ENCODE peak calls at places on chromosome X, in five cellular contexts. R, J, E, L and F are unnamed samples.

GRCh38 chrX:40040686-40041461 is 56.9 kb downstream of the BCOR start:
- DNase-seq in R (no peak), J (no peak), E (no peak), L (no peak), F (no peak)

GRCh38 chrX:154918060-154918483 is 31.9 kb downstream of the F8A1 start:
- DNase-seq in R (peak), J (peak), E (peak), L (peak), F (peak)

GRCh38 chrX:72609313-72609712 is 36.7 kb upstream of the HDAC8 start:
- DNase-seq in R (peak), J (no peak), E (no peak), L (no peak), F (peak)

GRCh38 chrX:8738588-8739189 is 6.8 kb upstream of the ANOS1 start:
- DNase-seq in R (peak), J (no peak), E (no peak), L (peak), F (peak)

GRCh38 chrX:9272166-9272565 is 192.7 kb upstream of the TBL1X start:
- DNase-seq in R (no peak), J (no peak), E (no peak), L (no peak), F (no peak)

GRCh38 chrX:23511783-23512182 is 155.5 kb upstream of the PRDX4 start:
- DNase-seq in R (no peak), J (no peak), E (no peak), L (peak), F (no peak)

GRCh38 chrX:14946721-14947120 is 73.5 kb downstream of the MOSPD2 start:
- DNase-seq in R (no peak), J (no peak), E (no peak), L (no peak), F (no peak)

GRCh38 chrX:46184749-46185148 is 360.5 kb downstream of the ZNF674 start:
- DNase-seq in R (no peak), J (peak), E (no peak), L (no peak), F (no peak)

GRCh38 chrX:54030329-54030728 is 13.9 kb downstream of the PHF8 start:
- DNase-seq in R (no peak), J (no peak), E (no peak), L (no peak), F (peak)

GRCh38 chrX:53456254-53456653 is 22.1 kb upstream of the HSD17B10 start:
- DNase-seq in R (no peak), J (no peak), E (no peak), L (no peak), F (no peak)

GRCh38 chrX:78514852-78515251 is 144.3 kb downstream of the RTL3 start:
- DNase-seq in R (no peak), J (no peak), E (peak), L (no peak), F (no peak)

GRCh38 chrX:10414872-10415703 is 205.3 kb downstream of the MID1 start:
- DNase-seq in R (no peak), J (no peak), E (no peak), L (no peak), F (no peak)

GRCh38 chrX:17374619-17375360 is at the start of gene NHS:
- DNase-seq in R (peak), J (peak), E (peak), L (peak), F (peak)

GRCh38 chrX:41824551-41824950 is 98.8 kb downstream of the CASK start:
- DNase-seq in R (no peak), J (peak), E (no peak), L (no peak), F (no peak)

GRCh38 chrX:26376037-26376708 is 160.2 kb downstream of the MAGEB5 start:
- DNase-seq in R (no peak), J (no peak), E (no peak), L (no peak), F (no peak)

GRCh38 chrX:39721570-39722279 is 376.0 kb downstream of the BCOR start:
- DNase-seq in R (no peak), J (no peak), E (no peak), L (no peak), F (no peak)

GRCh38 chrX:109475174-109475891 is 6.6 kb downstream of the GUCY2F start:
- DNase-seq in R (peak), J (peak), E (peak), L (peak), F (peak)

GRCh38 chrX:87489071-87489470 is 28.5 kb upstream of the KLHL4 start:
- DNase-seq in R (no peak), J (no peak), E (no peak), L (no peak), F (no peak)

GRCh38 chrX:9465380-9466114 is 689 bp downstream of the TBL1X start:
- DNase-seq in R (peak), J (no peak), E (peak), L (peak), F (no peak)

GRCh38 chrX:70022608-70023007 is 27.1 kb downstream of the AWAT2 start:
- DNase-seq in R (no peak), J (no peak), E (no peak), L (no peak), F (no peak)

GRCh38 chrX:1108451-1109445 is 103.7 kb downstream of the CRLF2 start:
- DNase-seq in R (no peak), J (no peak), E (peak), L (no peak), F (no peak)

GRCh38 chrX:45903781-45904201 is 641.4 kb downstream of the ZNF674 start:
- DNase-seq in R (no peak), J (no peak), E (no peak), L (no peak), F (no peak)

GRCh38 chrX:23787745-23788118 is 4.8 kb downstream of the SAT1 start:
- DNase-seq in R (no peak), J (no peak), E (no peak), L (no peak), F (no peak)

GRCh38 chrX:3717742-3718420 is 4.4 kb upstream of the PRKX start:
- DNase-seq in R (no peak), J (no peak), E (no peak), L (no peak), F (no peak)

GRCh38 chrX:129705377-129705925 is 33.3 kb upstream of the XPNPEP2 start:
- DNase-seq in R (no peak), J (no peak), E (no peak), L (no peak), F (no peak)

GRCh38 chrX:105323951-105324350 is 103.5 kb upstream of the TEX13A start:
- DNase-seq in R (no peak), J (no peak), E (no peak), L (no peak), F (no peak)

GRCh38 chrX:55144697-55145096 is 55.9 kb downstream of the PAGE2 start:
- DNase-seq in R (no peak), J (no peak), E (no peak), L (no peak), F (no peak)

GRCh38 chrX:46573331-46573895 is at the start of gene CHST7:
- DNase-seq in R (no peak), J (peak), E (no peak), L (peak), F (peak)

GRCh38 chrX:43405191-43405590 is 250.9 kb upstream of the MAOA start:
- DNase-seq in R (no peak), J (no peak), E (no peak), L (no peak), F (no peak)

GRCh38 chrX:123256378-123256777 is 72.3 kb downstream of the GRIA3 start:
- DNase-seq in R (no peak), J (no peak), E (no peak), L (no peak), F (no peak)

GRCh38 chrX:148600581-148600980 is 100.2 kb downstream of the AFF2 start:
- DNase-seq in R (no peak), J (no peak), E (no peak), L (no peak), F (no peak)

GRCh38 chrX:118530537-118530936 is 34.9 kb downstream of the DOCK11 start:
- DNase-seq in R (no peak), J (no peak), E (no peak), L (no peak), F (no peak)

GRCh38 chrX:40552768-40553167 is 28.0 kb upstream of the ATP6AP2 start:
- DNase-seq in R (no peak), J (no peak), E (no peak), L (no peak), F (no peak)

GRCh38 chrX:24377195-24377594 is 16.8 kb downstream of the SUPT20HL1 start:
- DNase-seq in R (no peak), J (no peak), E (no peak), L (no peak), F (no peak)

GRCh38 chrX:15497865-15498264 is 2.7 kb upstream of the BMX start:
- DNase-seq in R (peak), J (peak), E (peak), L (peak), F (peak)

GRCh38 chrX:119147486-119147885 is 19.9 kb upstream of the KIAA1210 start:
- DNase-seq in R (no peak), J (no peak), E (no peak), L (no peak), F (no peak)

GRCh38 chrX:20315140-20315539 is 48.4 kb upstream of the RPS6KA3 start:
- DNase-seq in R (no peak), J (no peak), E (no peak), L (no peak), F (no peak)

GRCh38 chrX:68114573-68115199 is 318.6 kb downstream of the OPHN1 start:
- DNase-seq in R (no peak), J (no peak), E (no peak), L (no peak), F (no peak)

GRCh38 chrX:41090568-41091238 is 5.5 kb downstream of the USP9X start:
- DNase-seq in R (no peak), J (no peak), E (no peak), L (no peak), F (no peak)

GRCh38 chrX:125298871-125299270 is 20.8 kb upstream of the TEX13C start:
- DNase-seq in R (no peak), J (no peak), E (no peak), L (no peak), F (no peak)

GRCh38 chrX:107894038-107894437 is 68.4 kb downstream of the MID2 start:
- DNase-seq in R (peak), J (peak), E (peak), L (peak), F (peak)
- TF ChIP-seq JUND in R (no peak), J (no peak), E (no peak), L (no peak), F (no peak)

GRCh38 chrX:98605941-98606340 is 1722.2 kb downstream of the RPA4 start:
- DNase-seq in R (no peak), J (no peak), E (no peak), L (no peak), F (no peak)

DNA sequence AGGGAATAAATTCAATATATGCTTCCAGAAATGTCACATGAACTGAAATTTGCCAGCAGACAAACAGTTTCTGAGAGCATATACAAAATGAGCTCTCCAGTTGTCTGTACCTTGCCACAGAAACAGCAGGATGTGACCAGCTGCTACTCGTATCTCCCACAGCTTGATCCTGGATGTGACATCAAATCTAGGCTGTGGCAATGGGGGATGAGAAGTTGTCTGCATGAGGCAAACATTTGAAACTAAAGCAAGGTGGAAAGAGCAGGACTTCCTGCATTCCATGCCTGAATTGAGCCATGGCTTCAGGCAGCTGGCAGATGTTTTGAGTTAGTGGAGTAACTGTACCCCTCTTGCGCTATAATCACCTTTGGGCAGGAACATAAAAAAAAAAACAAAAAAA is 1724.0 kb downstream of the RPA4 start:
- DNase-seq in R (no peak), J (no peak), E (no peak), L (no peak), F (peak)
- TF ChIP-seq JUND in R (no peak), J (no peak), E (no peak), L (no peak), F (no peak)

GRCh38 chrX:34918091-34918736 is 24.4 kb upstream of the FAM47B start:
- DNase-seq in R (no peak), J (no peak), E (no peak), L (no peak), F (no peak)
- TF ChIP-seq JUND in R (no peak), J (no peak), E (no peak), L (no peak), F (no peak)

GRCh38 chrX:71514367-71515038 is 18.4 kb upstream of the OGT start:
- DNase-seq in R (no peak), J (no peak), E (no peak), L (no peak), F (no peak)
- TF ChIP-seq JUND in R (no peak), J (no peak), E (no peak), L (no peak), F (no peak)